ENCODE peak calls at places on chromosomes 1 and 21, in nine cellular contexts. U is uterus, N is K562, Z is ovary, O is esophagus squamous epithelium, F is body of pancreas, Q is Peyer's patch, H is heart left ventricle, W is tibial nerve. A is an unnamed sample. For H3K27me3, the result is how much of the 10 kb centered on the place peaks cover.

GRCh38 chr1:160813215-160813614 is 17.2 kb downstream of the LY9 start:
- DNase-seq in U (no peak), N (peak), Z (no peak), O (no peak), F (no peak), Q (peak), H (no peak), W (no peak), A (no peak)

GRCh38 chr1:94055459-94056122 is 65.4 kb downstream of the ABCA4 start:
- DNase-seq in U (no peak), N (no peak), Z (no peak), O (no peak), F (no peak), Q (no peak), H (no peak), W (no peak), A (no peak)

GRCh38 chr1:210332719-210333398 is 4.2 kb downstream of the HHAT start:
- DNase-seq in U (no peak), N (no peak), Z (no peak), O (no peak), F (no peak), Q (peak), H (no peak), W (no peak), A (no peak)

GRCh38 chr1:115840615-115841460 is at the start of gene NHLH2:
- DNase-seq in U (no peak), N (no peak), Z (no peak), O (no peak), F (no peak), Q (no peak), H (no peak), W (no peak), A (no peak)

GRCh38 chr1:112988367-112988766 is 32.4 kb upstream of the SLC16A1 start:
- DNase-seq in U (no peak), N (no peak), Z (no peak), O (no peak), F (no peak), Q (no peak), H (no peak), W (no peak), A (no peak)

GRCh38 chr1:8118031-8118451 is 91.9 kb upstream of the ERRFI1 start:
- DNase-seq in U (no peak), N (no peak), Z (no peak), O (no peak), F (no peak), Q (no peak), H (no peak), W (no peak), A (no peak)

GRCh38 chr1:4768553-4768952 is 114.1 kb downstream of the AJAP1 start:
- DNase-seq in U (no peak), N (no peak), Z (no peak), O (no peak), F (no peak), Q (no peak), H (no peak), W (no peak), A (no peak)

GRCh38 chr1:68384872-68385390 is 64.8 kb downstream of the RPE65 start:
- DNase-seq in U (no peak), N (no peak), Z (no peak), O (no peak), F (no peak), Q (no peak), H (peak), W (no peak), A (no peak)

GRCh38 chr1:237070519-237070918 is 28.5 kb downstream of the RYR2 start:
- DNase-seq in U (no peak), N (no peak), Z (no peak), O (no peak), F (no peak), Q (no peak), H (no peak), W (no peak), A (no peak)

GRCh38 chr1:181111559-181111958 is 23.1 kb downstream of the IER5 start:
- DNase-seq in U (no peak), N (no peak), Z (no peak), O (no peak), F (no peak), Q (no peak), H (no peak), W (no peak), A (no peak)

GRCh38 chr21:24163539-24163938 is 1443.7 kb downstream of the MRPL39 start:
- DNase-seq in U (no peak), N (no peak), Z (no peak), O (no peak), F (no peak), Q (no peak), H (no peak), W (no peak), A (no peak)

GRCh38 chr1:79547514-79547913 is 541.0 kb upstream of the ADGRL4 start:
- DNase-seq in U (no peak), N (no peak), Z (no peak), O (no peak), F (no peak), Q (no peak), H (no peak), W (no peak), A (no peak)

GRCh38 chr21:34859976-34860653 is 189.0 kb downstream of the RUNX1 start:
- DNase-seq in U (no peak), N (no peak), Z (no peak), O (no peak), F (no peak), Q (no peak), H (no peak), W (no peak), A (no peak)

GRCh38 chr1:205604825-205605544 is 26.8 kb downstream of the ELK4 start:
- DNase-seq in U (no peak), N (no peak), Z (no peak), O (no peak), F (no peak), Q (no peak), H (no peak), W (no peak), A (peak)

GRCh38 chr1:22350171-22350961 is 101.3 kb upstream of the ZBTB40 start:
- DNase-seq in U (peak), N (no peak), Z (no peak), O (no peak), F (no peak), Q (no peak), H (no peak), W (no peak), A (no peak)

GRCh38 chr1:59985901-59986735 is 59.5 kb upstream of the CYP2J2 start:
- DNase-seq in U (no peak), N (no peak), Z (no peak), O (no peak), F (no peak), Q (no peak), H (no peak), W (no peak), A (no peak)

GRCh38 chr1:156492591-156493080 is 7.9 kb downstream of the MEF2D start:
- DNase-seq in U (no peak), N (peak), Z (no peak), O (no peak), F (no peak), Q (peak), H (no peak), W (no peak), A (no peak)

GRCh38 chr1:187928288-187928687 is 1099.5 kb downstream of the PLA2G4A start:
- DNase-seq in U (no peak), N (no peak), Z (no peak), O (no peak), F (no peak), Q (no peak), H (no peak), W (no peak), A (no peak)

GRCh38 chr1:213387380-213388015 is 336.5 kb downstream of the RPS6KC1 start:
- DNase-seq in U (no peak), N (no peak), Z (no peak), O (no peak), F (no peak), Q (no peak), H (no peak), W (no peak), A (no peak)

DNA sequence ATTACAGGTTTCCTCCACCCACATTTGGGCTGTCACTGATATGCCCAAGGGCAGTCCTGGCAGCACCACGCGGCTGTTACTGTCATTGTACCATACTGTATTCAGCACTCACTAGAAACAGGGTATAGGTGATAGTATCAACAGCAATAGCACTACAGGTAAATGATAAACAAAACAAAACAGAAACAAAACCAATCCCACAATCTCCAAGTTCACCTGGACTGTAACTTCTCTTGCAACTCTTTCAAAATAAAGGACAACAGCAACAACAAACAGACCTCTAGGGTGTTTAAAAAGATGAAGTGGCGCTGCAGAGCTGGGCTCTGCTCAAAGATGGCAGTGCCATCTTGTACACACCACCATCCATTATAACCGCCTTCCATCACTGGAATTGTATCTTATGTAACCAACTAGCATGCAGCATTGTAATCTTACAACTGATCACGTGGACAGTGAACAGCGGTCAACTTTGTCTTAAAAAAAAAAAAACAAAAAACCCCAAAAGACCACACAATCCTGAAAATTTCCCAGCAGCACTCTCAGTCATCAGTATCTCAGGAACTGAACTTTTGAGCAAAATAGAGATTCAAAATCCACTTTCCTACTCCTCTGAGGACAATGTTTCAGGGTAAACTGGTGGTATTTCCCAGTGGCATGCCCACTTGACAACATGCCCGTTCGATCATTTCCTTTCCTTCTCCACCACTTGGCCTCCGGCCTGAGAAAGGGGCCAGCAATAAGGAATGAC is 3.8 kb downstream of the IRF2BP2 start:
- DNase-seq in U (no peak), N (no peak), Z (peak), O (no peak), F (peak), Q (peak), H (no peak), W (no peak), A (peak)
- TF ChIP-seq POLR2A in U (peak), N (peak), Z (no peak), O (no peak), F (no peak), Q (peak), H (no peak), W (no peak), A (no peak)

DNA sequence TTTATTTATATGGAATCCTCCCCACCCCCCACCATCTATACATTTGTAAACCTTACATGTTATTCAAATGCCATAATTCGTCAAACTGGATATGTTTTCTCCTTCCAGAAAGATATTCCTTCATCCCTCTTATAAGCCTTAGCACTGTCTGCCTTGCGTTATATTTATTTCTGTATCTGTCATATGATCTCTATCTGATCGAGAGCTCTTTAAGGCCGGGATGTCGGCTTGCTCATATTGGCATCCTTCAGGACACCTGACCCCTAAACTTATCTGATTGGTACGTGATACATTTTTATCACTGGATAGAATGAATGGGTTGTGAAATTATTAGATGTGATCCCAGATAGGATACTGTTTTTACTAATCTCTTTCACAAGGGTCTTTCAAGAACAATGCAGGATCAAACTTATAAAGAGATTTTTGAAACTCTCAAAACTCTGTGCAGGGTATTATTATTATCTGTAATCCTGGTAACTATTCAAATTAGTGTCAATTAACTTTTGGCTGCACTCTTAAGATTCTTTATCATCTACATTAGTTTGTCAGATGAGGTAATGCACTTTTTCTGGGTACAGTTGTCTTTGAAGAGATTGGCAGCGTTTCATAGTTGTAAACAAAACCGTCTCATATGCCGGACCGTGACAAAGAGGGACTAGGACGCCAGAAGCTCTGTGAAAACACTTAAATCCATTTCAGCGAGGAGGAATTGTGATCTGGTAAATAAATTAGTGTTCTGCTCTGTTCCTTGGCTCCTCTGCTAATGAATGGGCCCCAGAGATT is 152.0 kb downstream of the KIF26B start:
- DNase-seq in U (no peak), N (no peak), Z (no peak), O (no peak), F (no peak), Q (no peak), H (no peak), W (no peak), A (no peak)
- H3K27me3 ChIP-seq in U (under half), N (under half), Z (under half), O (under half), F (under half), Q (under half), H (under half), W (under half), A (under half)

DNA sequence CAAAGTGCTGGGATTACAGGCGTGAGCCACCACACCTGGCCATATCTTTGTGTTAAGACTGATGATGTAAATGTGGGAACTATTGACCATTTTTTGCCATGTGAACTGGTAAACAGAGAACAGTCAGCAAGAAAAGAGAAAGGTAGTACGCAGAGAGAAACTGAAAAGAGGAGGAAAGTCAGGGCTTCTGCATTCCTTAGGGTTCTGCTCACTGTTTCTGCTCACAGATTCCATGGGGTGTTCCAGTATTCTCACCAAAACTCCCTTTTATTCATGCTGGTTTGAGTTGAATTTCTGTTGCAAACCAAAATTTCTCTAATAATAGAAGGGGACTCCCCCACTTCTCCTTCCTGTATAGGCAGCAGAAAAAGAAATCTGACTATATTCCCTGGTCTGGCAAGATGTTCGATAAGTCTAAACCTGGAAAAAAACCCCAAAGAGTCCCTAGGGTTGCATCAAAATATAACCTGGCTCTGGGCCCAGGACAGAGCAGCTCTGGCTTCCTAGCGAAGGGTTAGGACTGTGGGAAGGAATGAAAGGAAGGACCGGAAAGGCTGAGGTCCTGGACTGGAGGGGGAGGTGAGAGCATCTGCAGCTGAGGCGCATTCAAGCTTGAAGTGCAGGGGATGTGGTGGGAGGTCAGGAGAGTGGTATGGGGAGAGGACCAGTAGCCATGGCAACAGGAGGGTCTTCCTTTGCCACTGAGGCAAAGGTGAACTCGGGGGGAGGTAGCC is 18.8 kb upstream of the RGS16 start:
- DNase-seq in U (no peak), N (no peak), Z (no peak), O (no peak), F (no peak), Q (no peak), H (peak), W (no peak), A (no peak)
- TF ChIP-seq POLR2A in U (no peak), N (no peak), Z (no peak), O (no peak), F (no peak), Q (no peak), H (no peak), W (no peak), A (no peak)

GRCh38 chr1:47452426-47452825 is 14.6 kb downstream of the FOXD2 start:
- DNase-seq in U (no peak), N (no peak), Z (no peak), O (no peak), F (no peak), Q (no peak), H (no peak), W (no peak), A (no peak)
- H3K27me3 ChIP-seq in U (under half), N (under half), Z (under half), O (under half), F (under half), Q (under half), H (half or more), W (under half), A (under half)

GRCh38 chr1:229651546-229651945 is 25.5 kb downstream of the URB2 start:
- DNase-seq in U (no peak), N (no peak), Z (no peak), O (no peak), F (no peak), Q (no peak), H (no peak), W (no peak), A (no peak)

GRCh38 chr1:229643996-229644748 is 18.1 kb downstream of the URB2 start:
- DNase-seq in U (no peak), N (no peak), Z (no peak), O (no peak), F (no peak), Q (no peak), H (no peak), W (no peak), A (no peak)

GRCh38 chr1:229645296-229646050 is 19.4 kb downstream of the URB2 start:
- DNase-seq in U (no peak), N (no peak), Z (no peak), O (no peak), F (no peak), Q (no peak), H (no peak), W (no peak), A (no peak)

GRCh38 chr1:229653420-229653819 is 27.4 kb downstream of the URB2 start:
- DNase-seq in U (no peak), N (no peak), Z (no peak), O (no peak), F (no peak), Q (no peak), H (no peak), W (no peak), A (no peak)

DNA sequence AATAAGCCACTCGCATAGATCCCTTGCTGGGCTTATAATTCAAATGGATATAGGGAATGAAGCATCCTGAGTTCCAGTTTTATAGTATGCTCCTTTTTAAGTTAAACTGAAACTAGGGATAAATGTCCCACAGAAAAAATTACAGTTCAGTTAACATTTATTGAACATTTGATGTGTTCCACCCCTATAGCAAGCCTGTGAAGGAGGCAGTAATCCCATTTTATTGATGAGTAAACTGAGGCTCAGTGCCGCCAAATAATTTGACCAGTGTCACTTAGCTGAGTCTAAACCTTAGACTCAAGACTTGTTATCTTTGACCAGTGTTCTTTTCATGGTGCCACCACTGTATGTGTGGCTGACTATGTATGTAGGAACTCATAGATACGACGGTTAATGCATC is 22.4 kb downstream of the URB2 start:
- DNase-seq in U (no peak), N (no peak), Z (no peak), O (no peak), F (no peak), Q (no peak), H (no peak), W (no peak), A (no peak)
- TF ChIP-seq POLR2A in U (no peak), N (no peak), Z (no peak), O (no peak), F (no peak), Q (no peak), H (no peak), W (no peak), A (no peak)

A was measured in upper lobe of left lung.